ENCODE peak calls at places on chromosomes 5 and 9, in ten cellular contexts. P is breast epithelium, H is mammary epithelial cell, B is neural progenitor cell, S is mucosa of descending colon, T is endodermal cell, G is cardiac muscle cell, N is fibroblast of lung, J is psoas muscle, Y is left ventricle myocardium inferior. W is an unnamed sample.

GRCh38 chr5:178496661-178497060 is 93.5 kb downstream of the COL23A1 start:
- DNase-seq in P (no peak), H (no peak), B (no peak), S (no peak), T (no peak), G (no peak), N (no peak), J (no peak), Y (no peak), W (no peak)

GRCh38 chr9:118271936-118272335 is 567.7 kb downstream of the TLR4 start:
- DNase-seq in P (no peak), H (peak; percentile 19), B (no peak), S (no peak), T (no peak), G (no peak), N (no peak), J (no peak), Y (no peak), W (no peak)

GRCh38 chr9:120998111-120998510 is 52.0 kb downstream of the C5 start:
- DNase-seq in P (no peak), H (no peak), B (no peak), S (no peak), T (no peak), G (no peak), N (no peak), J (no peak), Y (no peak), W (no peak)

GRCh38 chr9:133612816-133613215 is 3.6 kb upstream of the FAM163B start:
- DNase-seq in P (no peak), H (no peak), B (no peak), S (no peak), T (no peak), G (no peak), N (no peak), J (no peak), Y (peak; percentile 6), W (no peak)

GRCh38 chr9:2625427-2625826 is 3.8 kb downstream of the VLDLR start:
- DNase-seq in P (no peak), H (no peak), B (no peak), S (no peak), T (no peak), G (no peak), N (no peak), J (no peak), Y (no peak), W (no peak)

GRCh38 chr9:125343518-125344284 is 82.1 kb downstream of the GAPVD1 start:
- DNase-seq in P (no peak), H (peak; percentile 37), B (peak; percentile 89), S (no peak), T (peak; percentile 85), G (no peak), N (peak; percentile 90), J (no peak), Y (no peak), W (no peak)

GRCh38 chr9:21030389-21031035 is 928 bp downstream of the HACD4 start:
- DNase-seq in P (no peak), H (no peak), B (no peak), S (no peak), T (peak; percentile 68), G (no peak), N (peak; percentile 24), J (no peak), Y (no peak), W (no peak)

GRCh38 chr9:124818431-124819281 is 34.6 kb upstream of the WDR38 start:
- DNase-seq in P (no peak), H (peak; percentile 96), B (no peak), S (peak; percentile 39), T (peak; percentile 87), G (no peak), N (no peak), J (no peak), Y (no peak), W (no peak)

GRCh38 chr5:174167080-174167910 is 121.8 kb downstream of the NSG2 start:
- DNase-seq in P (no peak), H (no peak), B (no peak), S (no peak), T (peak; percentile 41), G (no peak), N (no peak), J (no peak), Y (no peak), W (no peak)

GRCh38 chr5:174176511-174176910 is 131.0 kb downstream of the NSG2 start:
- DNase-seq in P (no peak), H (no peak), B (no peak), S (no peak), T (peak; percentile 31), G (no peak), N (peak; percentile 1), J (peak; percentile 28), Y (no peak), W (no peak)

GRCh38 chr5:174175869-174176268 is 130.4 kb downstream of the NSG2 start:
- DNase-seq in P (no peak), H (no peak), B (no peak), S (no peak), T (peak; percentile 10), G (no peak), N (no peak), J (no peak), Y (no peak), W (no peak)

GRCh38 chr5:174173766-174174165 is 128.3 kb downstream of the NSG2 start:
- DNase-seq in P (no peak), H (no peak), B (no peak), S (no peak), T (no peak), G (no peak), N (no peak), J (no peak), Y (no peak), W (no peak)

DNA sequence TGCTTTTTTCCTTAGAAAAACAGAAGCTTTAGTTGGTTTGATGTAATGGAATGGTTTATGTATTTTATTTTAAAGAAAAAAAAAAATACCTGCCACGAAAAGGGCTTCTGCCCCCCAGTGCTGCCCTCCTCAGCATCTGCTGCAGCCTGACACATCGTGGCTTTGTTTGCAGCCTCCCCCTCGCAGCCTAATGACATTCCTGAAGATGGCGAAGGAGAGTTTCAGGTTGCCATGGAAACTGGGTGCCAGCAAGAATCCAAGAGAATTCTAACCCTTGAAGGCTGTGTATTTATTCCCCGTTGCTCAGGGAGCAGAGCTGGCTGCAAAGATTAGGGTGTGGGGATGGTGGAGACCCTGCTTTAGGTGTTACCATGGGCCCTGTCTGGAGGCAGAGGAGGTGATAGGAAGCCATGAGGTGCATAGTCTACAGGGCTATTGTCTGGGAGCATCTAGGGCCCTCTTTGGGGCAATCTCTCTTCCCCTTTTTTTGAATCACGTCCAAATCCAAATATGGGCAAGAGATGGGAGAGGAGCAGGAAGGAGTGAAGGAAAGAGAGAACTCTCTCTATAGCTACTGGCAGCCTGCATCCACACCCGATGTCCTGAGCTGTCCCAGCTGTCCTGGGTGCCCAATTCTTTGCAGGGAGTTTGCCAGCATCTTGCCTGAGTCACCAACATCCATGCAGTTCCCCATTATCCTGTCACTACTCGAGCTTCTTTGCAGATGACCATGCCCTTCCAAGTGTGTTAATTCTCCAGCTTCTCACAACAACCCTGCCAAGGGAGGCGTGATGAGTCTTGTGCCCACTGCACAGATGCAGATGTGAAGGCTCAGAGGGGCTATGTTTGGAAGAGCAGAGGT is 126.8 kb downstream of the NSG2 start:
- DNase-seq in P (no peak), H (no peak), B (peak; percentile 91), S (no peak), T (peak; percentile 77), G (no peak), N (no peak), J (no peak), Y (no peak), W (no peak)
- H3K4me3 ChIP-seq in P (no peak overlapping the region), H (no peak overlapping the region), B (no peak overlapping the region), S (no peak overlapping the region), T (no peak overlapping the region), G (no peak overlapping the region), N (no peak overlapping the region), J (no peak overlapping the region), Y (no peak overlapping the region), W (no peak overlapping the region)

GRCh38 chr9:34866614-34867013 is 91.5 kb upstream of the PHF24 start:
- DNase-seq in P (no peak), H (no peak), B (no peak), S (no peak), T (no peak), G (peak; percentile 27), N (no peak), J (no peak), Y (no peak), W (no peak)

GRCh38 chr9:34863426-34863825 is 94.7 kb upstream of the PHF24 start:
- DNase-seq in P (no peak), H (peak; percentile 48), B (no peak), S (no peak), T (no peak), G (no peak), N (no peak), J (no peak), Y (no peak), W (no peak)

DNA sequence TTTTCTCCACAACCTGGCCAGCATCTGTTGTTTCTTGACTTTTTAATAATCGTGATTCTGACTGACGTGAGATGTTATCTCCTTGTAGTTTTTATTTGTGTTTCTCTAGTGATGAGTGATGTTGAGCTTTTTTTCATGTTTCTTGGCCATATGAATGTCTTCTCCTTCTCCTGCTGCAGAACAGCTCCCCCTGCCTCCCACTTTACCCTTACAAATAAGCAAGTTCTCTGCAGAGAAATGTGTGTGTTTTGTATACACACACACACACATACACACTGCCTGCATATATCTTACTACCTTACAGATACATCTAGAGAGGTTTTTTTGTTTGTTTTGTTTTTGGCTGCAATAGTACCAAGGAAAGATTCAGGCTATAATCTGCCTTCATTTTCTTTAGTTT is 88.7 kb upstream of the PHF24 start:
- DNase-seq in P (no peak), H (peak; percentile 10), B (peak; percentile 17), S (no peak), T (no peak), G (peak; percentile 26), N (peak; percentile 25), J (no peak), Y (no peak), W (no peak)
- TF ChIP-seq CTCF in P (no peak), H (peak; percentile 49), B (peak; percentile 43), S (no peak), T (peak; percentile 69), G (peak; percentile 57), N (no peak), J (no peak), Y (peak; percentile 46), W (no peak)

GRCh38 chr5:95759634-95760033 is 28.5 kb downstream of the RHOBTB3 start:
- DNase-seq in P (no peak), H (no peak), B (no peak), S (no peak), T (no peak), G (no peak), N (peak; percentile 44), J (no peak), Y (no peak), W (no peak)

GRCh38 chr5:95763941-95764340 is 32.8 kb downstream of the RHOBTB3 start:
- DNase-seq in P (no peak), H (no peak), B (no peak), S (no peak), T (no peak), G (no peak), N (no peak), J (no peak), Y (no peak), W (no peak)

GRCh38 chr5:95760291-95761191 is 29.4 kb downstream of the RHOBTB3 start:
- DNase-seq in P (no peak), H (peak; percentile 65), B (no peak), S (no peak), T (no peak), G (no peak), N (peak; percentile 92), J (no peak), Y (no peak), W (no peak)

GRCh38 chr5:95761771-95762680 is 30.9 kb downstream of the RHOBTB3 start:
- DNase-seq in P (no peak), H (no peak), B (no peak), S (no peak), T (no peak), G (no peak), N (peak; percentile 19), J (no peak), Y (no peak), W (no peak)

GRCh38 chr5:95762681-95763041 is 31.5 kb downstream of the RHOBTB3 start:
- DNase-seq in P (no peak), H (no peak), B (no peak), S (no peak), T (no peak), G (no peak), N (no peak), J (no peak), Y (no peak), W (no peak)
- H3K4me1 ChIP-seq in P (no peaks in the 10 kb centered on the region), H (peaks cover 16% of the 10 kb centered on the region), B (no peaks in the 10 kb centered on the region), S (peaks cover 25% of the 10 kb centered on the region), T (no peaks in the 10 kb centered on the region), G (peaks cover 4% of the 10 kb centered on the region), N (peaks cover 32% of the 10 kb centered on the region), J (peaks cover 25% of the 10 kb centered on the region), Y (peaks cover 47% of the 10 kb centered on the region), W (peaks cover 7% of the 10 kb centered on the region)

DNA sequence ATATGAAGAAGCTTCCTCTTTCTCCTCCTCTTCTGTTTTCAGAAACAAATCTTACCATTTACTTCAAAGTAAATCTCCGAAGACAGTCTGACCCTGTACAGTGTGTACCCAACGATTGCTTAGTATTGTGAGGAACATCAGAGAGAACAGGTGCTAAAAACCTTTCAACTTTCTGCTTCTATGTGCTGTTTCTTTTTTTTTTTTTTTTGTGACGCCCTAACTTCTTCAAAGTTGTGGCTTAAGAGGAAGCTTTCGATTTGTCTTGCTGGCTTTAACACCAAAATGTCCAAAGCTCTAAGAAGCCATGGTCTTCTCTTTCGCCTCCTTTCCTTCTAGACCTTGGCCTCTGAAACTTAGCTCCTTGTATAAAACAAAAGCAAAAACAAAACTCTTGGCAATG is 1.2 kb downstream of the TNFSF8 start:
- DNase-seq in P (no peak), H (no peak), B (no peak), S (no peak), T (no peak), G (no peak), N (no peak), J (no peak), Y (no peak), W (no peak)
- H3K4me3 ChIP-seq in P (no peak overlapping the region), H (no peak overlapping the region), B (no peak overlapping the region), S (no peak overlapping the region), T (no peak overlapping the region), G (no peak overlapping the region), N (no peak overlapping the region), J (peak overlapping the region; percentile 31), Y (peak overlapping the region; percentile 38), W (peak overlapping the region; percentile 43)